ENCODE peak calls at places on chromosomes 13 and 19, in seven cellular contexts. K, N, C, V, B, A and W are unnamed samples.

GRCh38 chr13:25252229-25252628 is 35.1 kb downstream of the MTMR6 start:
- DNase-seq in A (no peak), B (no peak), V (no peak), N (no peak), C (no peak), K (no peak), W (no peak)

GRCh38 chr13:89383891-89384290 is 1712.7 kb downstream of the SLITRK5 start:
- DNase-seq in B (no peak), V (no peak), K (no peak), N (no peak), A (no peak), C (no peak), W (no peak)

GRCh38 chr19:40523322-40524047 is 53.2 kb upstream of the SHKBP1 start:
- DNase-seq in N (peak), V (peak), A (peak), C (no peak), B (no peak), K (no peak), W (peak)

GRCh38 chr13:33183431-33184130 is 102.0 kb downstream of the STARD13 start:
- DNase-seq in B (no peak), N (no peak), V (no peak), A (no peak), C (no peak), K (no peak), W (no peak)

GRCh38 chr13:19601749-19602725 is 31.4 kb upstream of the MPHOSPH8 start:
- DNase-seq in K (no peak), V (peak), B (no peak), C (no peak), A (peak), N (peak), W (peak)

GRCh38 chr13:100315522-100315921 is 226.6 kb downstream of the PCCA start:
- DNase-seq in V (no peak), A (no peak), C (no peak), K (no peak), N (no peak), B (no peak), W (no peak)

GRCh38 chr19:16892868-16893685 is 4.3 kb downstream of the F2RL3 start:
- DNase-seq in B (no peak), C (no peak), K (no peak), V (no peak), A (no peak), N (no peak), W (no peak)

GRCh38 chr19:413756-414420 is 4.9 kb upstream of the C2CD4C start:
- DNase-seq in B (no peak), N (no peak), C (no peak), A (no peak), V (no peak), K (no peak), W (no peak)

GRCh38 chr13:83810136-83810535 is 72.1 kb downstream of the SLITRK1 start:
- DNase-seq in V (no peak), C (no peak), N (no peak), K (no peak), B (no peak), A (no peak), W (no peak)

GRCh38 chr13:41407380-41407779 is 50.0 kb upstream of the RGCC start:
- DNase-seq in C (no peak), K (no peak), A (no peak), B (no peak), V (no peak), N (no peak), W (no peak)

GRCh38 chr19:1872807-1873523 is 9.6 kb upstream of the KLF16 start:
- DNase-seq in C (no peak), K (no peak), N (no peak), A (no peak), B (no peak), V (no peak), W (no peak)

GRCh38 chr19:478236-478888 is 17.5 kb upstream of the SHC2 start:
- DNase-seq in N (no peak), C (no peak), A (no peak), B (no peak), K (no peak), V (peak), W (no peak)

GRCh38 chr13:49124693-49125304 is 95.3 kb upstream of the MLNR start:
- DNase-seq in K (no peak), C (no peak), V (no peak), B (no peak), N (no peak), A (no peak), W (no peak)

GRCh38 chr19:3665681-3666544 is 34.4 kb downstream of the PIP5K1C start:
- DNase-seq in N (peak), C (no peak), K (no peak), B (no peak), V (peak), A (peak), W (peak)

GRCh38 chr19:16266586-16266942 is 58.1 kb upstream of the KLF2 start:
- DNase-seq in K (no peak), N (peak), C (no peak), B (no peak), A (peak), V (no peak), W (no peak)

GRCh38 chr19:31338069-31338767 is 11.0 kb downstream of the TSHZ3 start:
- DNase-seq in N (no peak), A (no peak), B (peak), C (no peak), V (peak), K (no peak), W (peak)

GRCh38 chr19:37998801-37999308 is 91.8 kb downstream of the SIPA1L3 start:
- DNase-seq in C (no peak), K (no peak), N (no peak), A (no peak), V (no peak), B (no peak), W (no peak)

GRCh38 chr19:42076375-42076944 is 494 bp downstream of the ZNF574 start:
- DNase-seq in V (no peak), A (peak), N (no peak), K (no peak), B (no peak), C (no peak), W (no peak)

GRCh38 chr13:25901460-25902376 is 150.1 kb downstream of the SHISA2 start:
- DNase-seq in K (no peak), C (no peak), N (no peak), V (no peak), B (peak), A (peak), W (no peak)

GRCh38 chr13:84962141-84962750 is 837.0 kb downstream of the SLITRK6 start:
- DNase-seq in A (no peak), V (no peak), N (no peak), B (no peak), K (no peak), C (no peak), W (no peak)

GRCh38 chr19:49921871-49922755 is 6.9 kb upstream of the ATF5 start:
- DNase-seq in V (no peak), K (peak), B (no peak), C (peak), A (no peak), N (no peak), W (no peak)

GRCh38 chr19:615619-616018 is 17.7 kb downstream of the POLRMT start:
- DNase-seq in A (no peak), N (no peak), C (no peak), V (no peak), K (no peak), B (no peak), W (no peak)

GRCh38 chr13:94548382-94549240 is 47.3 kb downstream of the TGDS start:
- DNase-seq in C (no peak), N (peak), A (peak), K (no peak), V (no peak), B (no peak), W (no peak)

GRCh38 chr19:4327877-4328242 is 10.8 kb downstream of the STAP2 start:
- DNase-seq in K (no peak), A (no peak), B (no peak), C (no peak), N (no peak), V (no peak), W (no peak)

GRCh38 chr19:50314724-50315700 is 14.2 kb downstream of the KCNC3 start:
- DNase-seq in B (no peak), K (no peak), V (no peak), A (no peak), N (no peak), C (no peak), W (no peak)